ENCODE peak calls at places on chromosomes 12 and 14, in six cellular contexts. T is fibroblast of lung, P is fibroblast of the aortic adventitia, H is HFF-Myc, V is uterus, C is kidney. Z is an unnamed sample.

GRCh38 chr14:72443991-72444431 is 449.9 kb downstream of the DPF3 start:
- DNase-seq in P (no peak), H (no peak), C (no peak), T (peak; percentile 39), V (no peak), Z (no peak)

GRCh38 chr12:1880153-1880845 is 38.2 kb downstream of the CACNA2D4 start:
- DNase-seq in V (no peak), P (no peak), C (peak; percentile 36), H (no peak), T (no peak), Z (no peak)

GRCh38 chr14:32657081-32657480 is 281.6 kb upstream of the NPAS3 start:
- DNase-seq in P (peak; percentile 82), H (no peak), V (no peak), C (peak; percentile 19), T (peak; percentile 73), Z (no peak)

GRCh38 chr12:51833446-51834227 is 14.9 kb downstream of the FIGNL2 start:
- DNase-seq in T (no peak), C (peak; percentile 75), P (no peak), H (no peak), V (no peak), Z (no peak)

GRCh38 chr14:86790408-86791364 is 1202.3 kb downstream of the GALC start:
- DNase-seq in C (no peak), H (no peak), P (no peak), T (peak; percentile 11), V (no peak), Z (no peak)

GRCh38 chr14:74599946-74600345 is 12.1 kb downstream of the LTBP2 start:
- DNase-seq in H (no peak), P (no peak), T (no peak), V (peak; percentile 44), C (peak; percentile 71), Z (no peak)

GRCh38 chr12:78085562-78086182 is 255.0 kb downstream of the NAV3 start:
- DNase-seq in P (peak; percentile 49), C (no peak), H (no peak), T (peak; percentile 71), V (no peak), Z (no peak)

GRCh38 chr14:102479777-102480176 is 29.8 kb downstream of the ANKRD9 start:
- DNase-seq in P (no peak), H (no peak), C (peak; percentile 84), T (no peak), V (no peak), Z (no peak)

GRCh38 chr14:105350450-105351244 is 36.1 kb downstream of the PACS2 start:
- DNase-seq in V (no peak), C (no peak), T (no peak), H (no peak), P (no peak), Z (no peak)

DNA sequence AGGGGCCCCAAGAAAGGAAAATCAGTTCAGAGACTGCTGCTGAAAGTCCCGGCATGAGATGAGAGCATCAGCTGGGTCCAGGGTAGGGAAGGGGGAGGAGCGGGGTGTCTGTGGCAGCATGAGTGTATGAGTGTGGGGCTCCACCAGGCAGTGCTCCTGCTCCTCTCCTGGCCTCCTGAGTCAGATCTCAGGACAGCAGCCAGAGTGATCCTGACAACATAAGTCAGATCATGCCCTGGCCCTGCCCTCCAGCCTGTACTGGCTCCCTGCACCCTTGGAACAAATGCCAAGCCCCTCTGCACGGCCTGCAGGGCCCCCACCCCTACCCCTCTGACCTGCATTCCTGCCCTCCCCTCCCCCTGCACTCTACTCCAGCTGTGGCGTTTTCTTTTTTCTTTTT is 24.2 kb upstream of the LRP1-AS start:
- DNase-seq in C (peak; percentile 82), T (peak; percentile 53), V (peak; percentile 74), P (peak; percentile 87), H (no peak), Z (no peak)
- TF ChIP-seq CTCF in C (no peak), T (no peak), V (no peak), P (peak; percentile 24), H (no peak), Z (no peak)

DNA sequence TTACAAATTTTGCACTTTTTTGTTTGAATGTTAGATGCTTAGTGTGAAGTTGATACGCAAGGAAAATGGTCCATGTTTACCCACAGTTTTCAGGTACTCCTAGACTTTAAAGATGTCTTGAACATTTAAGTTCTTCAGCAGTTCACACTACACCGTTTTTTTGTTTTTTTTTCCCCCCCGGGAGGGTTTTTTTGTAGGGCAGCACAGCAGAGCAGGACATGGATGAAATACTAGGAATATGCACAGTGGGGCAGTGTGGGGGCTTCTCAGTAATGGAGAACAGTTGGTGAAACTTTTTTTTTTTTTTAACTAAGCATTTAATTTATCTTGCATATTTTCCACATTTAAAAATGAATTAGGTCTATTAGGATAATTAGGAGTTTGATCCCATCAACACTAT is 4.9 kb downstream of the RAN start:
- DNase-seq in P (no peak), C (no peak), T (no peak), V (no peak), H (no peak), Z (no peak)
- TF ChIP-seq CTCF in P (no peak), C (no peak), T (no peak), V (no peak), H (no peak), Z (no peak)

GRCh38 chr12:54935235-54935951 is 49.2 kb downstream of the TESPA1 start:
- DNase-seq in V (no peak), C (no peak), H (peak; percentile 72), T (peak; percentile 96), P (peak; percentile 87), Z (no peak)
- TF ChIP-seq CTCF in V (no peak), C (no peak), H (no peak), T (no peak), P (no peak), Z (no peak)

GRCh38 chr12:3148366-3149000 is 71.3 kb downstream of the TSPAN9 start:
- DNase-seq in C (no peak), P (peak; percentile 13), H (no peak), T (no peak), V (peak; percentile 82), Z (no peak)
- TF ChIP-seq CTCF in C (no peak), P (no peak), H (no peak), T (no peak), V (no peak), Z (no peak)

GRCh38 chr12:7162691-7163114 is 26.8 kb upstream of the PEX5 start:
- DNase-seq in P (peak; percentile 11), H (no peak), T (peak; percentile 3), V (no peak), C (no peak), Z (no peak)
- TF ChIP-seq CTCF in P (peak; percentile 51), H (peak; percentile 65), T (peak; percentile 35), V (no peak), C (peak; percentile 55), Z (no peak)

DNA sequence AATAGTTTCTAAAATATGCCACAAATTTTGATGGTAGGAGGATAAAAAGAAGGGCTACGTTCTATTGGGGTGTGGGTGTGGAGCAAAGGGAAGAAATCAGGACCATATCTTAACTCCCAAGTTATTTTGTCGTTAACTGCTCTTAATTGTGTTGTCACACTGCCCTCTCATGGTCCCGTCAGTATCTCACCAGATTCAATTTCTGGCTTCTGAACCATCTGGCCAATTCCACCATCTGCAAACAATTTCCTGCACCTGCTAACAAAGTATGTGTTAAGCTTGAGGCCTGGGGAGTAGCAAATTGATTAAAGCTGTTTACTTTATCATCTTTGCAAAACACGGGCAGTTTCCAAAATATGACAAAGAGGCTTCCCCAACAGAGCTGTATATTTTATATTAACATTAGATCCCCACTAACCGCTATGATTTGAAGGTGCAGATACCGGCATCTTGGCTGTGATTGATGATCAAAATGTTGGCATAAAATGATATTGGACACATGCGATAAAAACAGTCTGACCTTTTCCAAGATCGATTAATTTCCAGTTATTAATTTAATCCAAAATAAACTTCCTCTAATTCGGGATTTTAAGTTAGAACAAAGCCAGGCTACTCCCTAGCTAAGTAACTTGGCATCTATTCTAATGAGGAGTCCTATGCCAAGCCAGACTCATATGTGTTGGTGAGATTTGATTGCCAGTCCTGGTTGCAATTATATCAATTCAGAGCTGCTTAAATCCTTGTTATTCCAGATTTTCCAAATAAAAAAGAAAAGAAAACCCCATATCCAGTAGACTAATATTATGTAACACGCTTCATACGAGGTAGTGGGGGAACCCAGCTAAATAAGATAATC is 6.9 kb upstream of the DNM1L start:
- DNase-seq in V (no peak), C (no peak), T (peak; percentile 70), P (peak; percentile 92), H (peak; percentile 94), Z (no peak)
- TF ChIP-seq CTCF in V (peak; percentile 36), C (peak; percentile 63), T (peak; percentile 48), P (peak; percentile 52), H (peak; percentile 64), Z (no peak)

GRCh38 chr12:53465679-53466078 is 13.8 kb downstream of the PCBP2 start:
- DNase-seq in T (no peak), P (no peak), H (no peak), C (no peak), V (no peak), Z (no peak)
- TF ChIP-seq CTCF in T (peak; percentile 9), P (peak; percentile 9), H (no peak), C (no peak), V (no peak), Z (no peak)

GRCh38 chr14:93033983-93034670 is 81.6 kb downstream of the ITPK1 start:
- DNase-seq in V (no peak), T (no peak), C (peak; percentile 73), H (no peak), P (no peak), Z (no peak)
- TF ChIP-seq CTCF in V (peak; percentile 15), T (no peak), C (peak; percentile 24), H (peak; percentile 53), P (peak; percentile 32), Z (no peak)

GRCh38 chr14:92408186-92408585 is 85.2 kb downstream of the SLC24A4 start:
- DNase-seq in C (no peak), V (no peak), H (no peak), P (peak; percentile 51), T (peak; percentile 75), Z (no peak)

GRCh38 chr14:92404938-92405337 is 82.0 kb downstream of the SLC24A4 start:
- DNase-seq in V (no peak), C (no peak), H (no peak), P (no peak), T (no peak), Z (no peak)

GRCh38 chr14:92409069-92409468 is 86.1 kb downstream of the SLC24A4 start:
- DNase-seq in C (no peak), P (peak; percentile 47), V (no peak), T (no peak), H (no peak), Z (no peak)

GRCh38 chr14:92403981-92404380 is 81.0 kb downstream of the SLC24A4 start:
- DNase-seq in V (no peak), P (no peak), C (no peak), T (no peak), H (no peak), Z (no peak)

GRCh38 chr14:92407395-92407794 is 84.4 kb downstream of the SLC24A4 start:
- DNase-seq in C (no peak), P (no peak), V (no peak), H (no peak), T (no peak), Z (no peak)
- TF ChIP-seq CTCF in C (no peak), P (no peak), V (no peak), H (no peak), T (no peak), Z (no peak)

Z was measured in omental fat pad.